ENCODE peak calls at places on chromosomes 7 and 10, in eight cellular contexts. One of them, this sample, is unnamed.

GRCh38 chr10:74208081-74208480 is 57.1 kb downstream of the ADK start:
- DNase-seq in Caco-2: no peak
- DNase-seq in heart right ventricle: no peak
- DNase-seq in testis: no peak
- DNase-seq in CD8-positive, alpha-beta T cell: no peak
- DNase-seq in mesendoderm: no peak
- DNase-seq in HCT116: no peak
- DNase-seq in AG09309: no peak
- DNase-seq in this sample: no peak

GRCh38 chr10:17835688-17836087 is 26.5 kb downstream of the MRC1 start:
- DNase-seq in mesendoderm: peak; percentile 98
- DNase-seq in CD8-positive, alpha-beta T cell: no peak
- DNase-seq in testis: no peak
- DNase-seq in Caco-2: peak; percentile 51
- DNase-seq in AG09309: peak; percentile 64
- DNase-seq in HCT116: peak; percentile 72
- DNase-seq in heart right ventricle: no peak
- DNase-seq in this sample: no peak

GRCh38 chr7:40493609-40494041 is 358.8 kb downstream of the SUGCT start:
- DNase-seq in mesendoderm: no peak
- DNase-seq in testis: no peak
- DNase-seq in AG09309: no peak
- DNase-seq in HCT116: no peak
- DNase-seq in CD8-positive, alpha-beta T cell: no peak
- DNase-seq in heart right ventricle: no peak
- DNase-seq in Caco-2: no peak
- DNase-seq in this sample: no peak

GRCh38 chr10:34721201-34721840 is 93.8 kb downstream of the PARD3 start:
- DNase-seq in AG09309: no peak
- DNase-seq in CD8-positive, alpha-beta T cell: no peak
- DNase-seq in HCT116: no peak
- DNase-seq in Caco-2: no peak
- DNase-seq in heart right ventricle: no peak
- DNase-seq in testis: no peak
- DNase-seq in mesendoderm: no peak
- DNase-seq in this sample: no peak

GRCh38 chr7:57417736-57418135 is 32.2 kb upstream of the ZNF716 start:
- DNase-seq in AG09309: no peak
- DNase-seq in HCT116: no peak
- DNase-seq in testis: no peak
- DNase-seq in CD8-positive, alpha-beta T cell: no peak
- DNase-seq in heart right ventricle: no peak
- DNase-seq in mesendoderm: no peak
- DNase-seq in Caco-2: no peak
- DNase-seq in this sample: no peak

GRCh38 chr7:90957883-90958282 is 306.4 kb upstream of the FZD1 start:
- DNase-seq in heart right ventricle: no peak
- DNase-seq in HCT116: no peak
- DNase-seq in Caco-2: no peak
- DNase-seq in testis: no peak
- DNase-seq in AG09309: peak; percentile 8
- DNase-seq in CD8-positive, alpha-beta T cell: no peak
- DNase-seq in mesendoderm: no peak
- DNase-seq in this sample: no peak

GRCh38 chr7:157537056-157537455 is 200.3 kb downstream of the DNAJB6 start:
- DNase-seq in HCT116: no peak
- DNase-seq in Caco-2: no peak
- DNase-seq in testis: no peak
- DNase-seq in heart right ventricle: no peak
- DNase-seq in AG09309: no peak
- DNase-seq in CD8-positive, alpha-beta T cell: no peak
- DNase-seq in mesendoderm: no peak
- DNase-seq in this sample: no peak

GRCh38 chr7:159061674-159062212 is 82.9 kb downstream of the VIPR2 start:
- DNase-seq in mesendoderm: peak; percentile 83
- DNase-seq in testis: no peak
- DNase-seq in HCT116: no peak
- DNase-seq in Caco-2: no peak
- DNase-seq in CD8-positive, alpha-beta T cell: no peak
- DNase-seq in AG09309: no peak
- DNase-seq in heart right ventricle: no peak
- DNase-seq in this sample: no peak

GRCh38 chr10:86258488-86258887 is 108.1 kb downstream of the GRID1 start:
- DNase-seq in testis: no peak
- DNase-seq in HCT116: no peak
- DNase-seq in mesendoderm: peak; percentile 43
- DNase-seq in Caco-2: no peak
- DNase-seq in CD8-positive, alpha-beta T cell: no peak
- DNase-seq in AG09309: no peak
- DNase-seq in heart right ventricle: no peak
- DNase-seq in this sample: no peak

GRCh38 chr10:5469353-5470061 is 29.9 kb downstream of the CALML5 start:
- DNase-seq in HCT116: no peak
- DNase-seq in AG09309: no peak
- DNase-seq in CD8-positive, alpha-beta T cell: no peak
- DNase-seq in testis: no peak
- DNase-seq in mesendoderm: no peak
- DNase-seq in heart right ventricle: no peak
- DNase-seq in Caco-2: no peak
- DNase-seq in this sample: no peak

GRCh38 chr10:132539431-132539839 is 1.8 kb downstream of the INPP5A start:
- DNase-seq in heart right ventricle: peak; percentile 39
- DNase-seq in mesendoderm: no peak
- DNase-seq in testis: no peak
- DNase-seq in AG09309: no peak
- DNase-seq in Caco-2: no peak
- DNase-seq in HCT116: no peak
- DNase-seq in CD8-positive, alpha-beta T cell: no peak
- DNase-seq in this sample: no peak

GRCh38 chr10:3424102-3424803 is 251.7 kb upstream of the PITRM1 start:
- DNase-seq in CD8-positive, alpha-beta T cell: no peak
- DNase-seq in mesendoderm: peak; percentile 77
- DNase-seq in AG09309: no peak
- DNase-seq in HCT116: peak; percentile 28
- DNase-seq in testis: no peak
- DNase-seq in Caco-2: no peak
- DNase-seq in heart right ventricle: peak; percentile 73
- DNase-seq in this sample: no peak

GRCh38 chr7:38858281-38858884 is 50.6 kb downstream of the VPS41 start:
- DNase-seq in mesendoderm: peak; percentile 39
- DNase-seq in AG09309: no peak
- DNase-seq in CD8-positive, alpha-beta T cell: no peak
- DNase-seq in HCT116: no peak
- DNase-seq in heart right ventricle: no peak
- DNase-seq in testis: no peak
- DNase-seq in Caco-2: no peak
- DNase-seq in this sample: no peak

GRCh38 chr7:38862666-38863065 is 46.3 kb downstream of the VPS41 start:
- DNase-seq in mesendoderm: no peak
- DNase-seq in heart right ventricle: no peak
- DNase-seq in AG09309: no peak
- DNase-seq in CD8-positive, alpha-beta T cell: no peak
- DNase-seq in HCT116: no peak
- DNase-seq in Caco-2: no peak
- DNase-seq in testis: no peak
- DNase-seq in this sample: no peak

DNA sequence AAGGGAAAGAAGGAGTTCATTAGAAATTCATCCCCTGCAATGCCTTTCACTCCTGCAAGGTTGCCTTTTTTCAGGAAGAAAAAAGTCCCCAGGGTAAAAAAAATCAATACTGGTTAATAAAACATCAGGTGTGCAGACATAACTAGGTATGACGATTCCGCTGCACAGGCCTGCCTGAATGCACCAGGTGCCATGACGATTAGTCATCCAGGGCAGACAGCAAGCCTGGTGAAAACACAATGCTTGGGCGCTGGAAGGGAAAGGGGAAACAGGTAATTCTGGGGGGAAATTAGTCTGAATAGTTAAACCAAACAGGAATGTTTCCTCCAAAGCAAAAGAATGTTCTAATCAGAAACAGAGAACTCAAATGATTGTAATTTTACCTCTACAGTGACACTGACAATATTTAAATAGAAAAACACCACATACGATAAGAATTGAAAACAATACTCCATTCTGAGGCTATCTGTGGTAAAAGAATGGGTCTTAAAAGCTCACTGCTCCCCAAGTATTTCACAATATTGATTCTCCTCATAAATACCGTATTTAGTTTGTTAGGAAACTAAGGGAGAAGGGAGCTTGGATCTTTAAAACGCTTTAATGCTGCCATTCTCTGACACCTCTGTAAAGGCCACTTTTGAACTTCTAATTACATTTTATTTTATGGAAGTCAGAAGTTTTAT is 45.2 kb downstream of the VPS41 start:
- DNase-seq in CD8-positive, alpha-beta T cell: no peak
- DNase-seq in Caco-2: peak; percentile 78
- DNase-seq in AG09309: no peak
- DNase-seq in mesendoderm: peak; percentile 80
- DNase-seq in heart right ventricle: no peak
- DNase-seq in testis: no peak
- DNase-seq in HCT116: peak; percentile 85
- DNase-seq in this sample: no peak
- H3K4me3 ChIP-seq in CD8-positive, alpha-beta T cell: no peak overlapping the region
- H3K4me3 ChIP-seq in Caco-2: no peak overlapping the region
- H3K4me3 ChIP-seq in AG09309: no peak overlapping the region
- H3K4me3 ChIP-seq in mesendoderm: no peak overlapping the region
- H3K4me3 ChIP-seq in heart right ventricle: no peak overlapping the region
- H3K4me3 ChIP-seq in testis: no peak overlapping the region
- H3K4me3 ChIP-seq in HCT116: no peak overlapping the region
- H3K4me3 ChIP-seq in this sample: no peak overlapping the region

GRCh38 chr10:33193057-33193866 is 141.2 kb downstream of the NRP1 start:
- DNase-seq in Caco-2: peak; percentile 85
- DNase-seq in CD8-positive, alpha-beta T cell: peak; percentile 84
- DNase-seq in testis: peak; percentile 92
- DNase-seq in heart right ventricle: peak; percentile 90
- DNase-seq in AG09309: peak; percentile 80
- DNase-seq in HCT116: peak; percentile 78
- DNase-seq in mesendoderm: peak; percentile 86
- DNase-seq in this sample: peak; percentile 75
- H3K4me3 ChIP-seq in Caco-2: no peak overlapping the region
- H3K4me3 ChIP-seq in CD8-positive, alpha-beta T cell: no peak overlapping the region
- H3K4me3 ChIP-seq in testis: no peak overlapping the region
- H3K4me3 ChIP-seq in heart right ventricle: no peak overlapping the region
- H3K4me3 ChIP-seq in AG09309: no peak overlapping the region
- H3K4me3 ChIP-seq in HCT116: no peak overlapping the region
- H3K4me3 ChIP-seq in mesendoderm: no peak overlapping the region
- H3K4me3 ChIP-seq in this sample: no peak overlapping the region

GRCh38 chr10:99527526-99528255 is 5.1 kb upstream of the NKX2-3 start:
- DNase-seq in AG09309: no peak
- DNase-seq in mesendoderm: peak; percentile 61
- DNase-seq in testis: no peak
- DNase-seq in Caco-2: no peak
- DNase-seq in HCT116: no peak
- DNase-seq in CD8-positive, alpha-beta T cell: no peak
- DNase-seq in heart right ventricle: no peak
- DNase-seq in this sample: no peak
- H3K4me3 ChIP-seq in AG09309: no peak overlapping the region
- H3K4me3 ChIP-seq in mesendoderm: no peak overlapping the region
- H3K4me3 ChIP-seq in testis: no peak overlapping the region
- H3K4me3 ChIP-seq in Caco-2: no peak overlapping the region
- H3K4me3 ChIP-seq in HCT116: no peak overlapping the region
- H3K4me3 ChIP-seq in CD8-positive, alpha-beta T cell: no peak overlapping the region
- H3K4me3 ChIP-seq in heart right ventricle: no peak overlapping the region
- H3K4me3 ChIP-seq in this sample: no peak overlapping the region

DNA sequence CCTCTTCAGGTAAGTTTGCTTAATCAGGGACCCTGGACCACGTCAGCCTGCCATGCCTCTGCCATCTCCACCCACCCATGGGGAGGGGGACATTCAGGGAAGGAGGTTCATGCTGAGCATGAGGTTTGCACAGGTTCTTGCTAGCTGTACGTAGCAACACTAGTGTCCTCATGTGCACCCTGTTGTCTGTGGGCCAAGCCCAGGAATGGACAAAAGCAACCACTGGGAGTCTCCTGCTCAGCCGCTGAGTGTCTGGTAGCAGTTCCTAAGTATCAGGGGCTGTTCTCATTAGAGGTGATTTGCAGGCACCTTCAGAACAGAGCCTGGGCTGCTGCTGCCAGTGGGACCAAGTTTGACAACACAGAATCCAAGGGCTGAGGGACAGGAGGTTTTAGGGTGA is 17.9 kb downstream of the CASP7 start:
- DNase-seq in HCT116: no peak
- DNase-seq in testis: no peak
- DNase-seq in heart right ventricle: no peak
- DNase-seq in mesendoderm: no peak
- DNase-seq in AG09309: no peak
- DNase-seq in Caco-2: no peak
- DNase-seq in CD8-positive, alpha-beta T cell: no peak
- DNase-seq in this sample: no peak
- H3K4me3 ChIP-seq in HCT116: no peak overlapping the region
- H3K4me3 ChIP-seq in testis: no peak overlapping the region
- H3K4me3 ChIP-seq in heart right ventricle: no peak overlapping the region
- H3K4me3 ChIP-seq in mesendoderm: no peak overlapping the region
- H3K4me3 ChIP-seq in AG09309: no peak overlapping the region
- H3K4me3 ChIP-seq in Caco-2: no peak overlapping the region
- H3K4me3 ChIP-seq in CD8-positive, alpha-beta T cell: no peak overlapping the region
- H3K4me3 ChIP-seq in this sample: no peak overlapping the region

GRCh38 chr7:5514440-5515035 is 90.9 kb upstream of the TNRC18 start:
- DNase-seq in HCT116: no peak
- DNase-seq in mesendoderm: no peak
- DNase-seq in Caco-2: peak; percentile 80
- DNase-seq in AG09309: no peak
- DNase-seq in CD8-positive, alpha-beta T cell: no peak
- DNase-seq in testis: no peak
- DNase-seq in heart right ventricle: no peak
- DNase-seq in this sample: no peak
- H3K4me3 ChIP-seq in HCT116: peak overlapping the region; percentile 99
- H3K4me3 ChIP-seq in mesendoderm: no peak overlapping the region
- H3K4me3 ChIP-seq in Caco-2: peak overlapping the region; percentile 78
- H3K4me3 ChIP-seq in AG09309: peak overlapping the region; percentile 95
- H3K4me3 ChIP-seq in CD8-positive, alpha-beta T cell: peak overlapping the region; percentile 99
- H3K4me3 ChIP-seq in testis: peak overlapping the region; percentile 88
- H3K4me3 ChIP-seq in heart right ventricle: peak overlapping the region; percentile 74
- H3K4me3 ChIP-seq in this sample: peak overlapping the region; percentile 89

GRCh38 chr7:27167170-27167505 is 1.8 kb upstream of the HOXA9 start:
- DNase-seq in CD8-positive, alpha-beta T cell: no peak
- DNase-seq in HCT116: no peak
- DNase-seq in testis: no peak
- DNase-seq in heart right ventricle: no peak
- DNase-seq in mesendoderm: no peak
- DNase-seq in Caco-2: no peak
- DNase-seq in AG09309: no peak
- DNase-seq in this sample: no peak
- H3K4me3 ChIP-seq in CD8-positive, alpha-beta T cell: no peak overlapping the region
- H3K4me3 ChIP-seq in HCT116: peak overlapping the region; percentile 84
- H3K4me3 ChIP-seq in testis: no peak overlapping the region
- H3K4me3 ChIP-seq in heart right ventricle: no peak overlapping the region
- H3K4me3 ChIP-seq in mesendoderm: no peak overlapping the region
- H3K4me3 ChIP-seq in Caco-2: no peak overlapping the region
- H3K4me3 ChIP-seq in AG09309: peak overlapping the region; percentile 87
- H3K4me3 ChIP-seq in this sample: no peak overlapping the region

GRCh38 chr10:97632949-97633884 is at the start of gene MORN4:
- DNase-seq in heart right ventricle: peak; percentile 96
- DNase-seq in Caco-2: peak; percentile 96
- DNase-seq in HCT116: peak; percentile 83
- DNase-seq in CD8-positive, alpha-beta T cell: peak; percentile 93
- DNase-seq in testis: peak; percentile 96
- DNase-seq in AG09309: peak; percentile 57
- DNase-seq in mesendoderm: peak; percentile 97
- DNase-seq in this sample: peak; percentile 93
- H3K4me3 ChIP-seq in heart right ventricle: peak within 1 kb of the TSS; percentile 71
- H3K4me3 ChIP-seq in Caco-2: peak within 1 kb of the TSS; percentile 70
- H3K4me3 ChIP-seq in HCT116: peak within 1 kb of the TSS; percentile 87
- H3K4me3 ChIP-seq in CD8-positive, alpha-beta T cell: peak within 1 kb of the TSS; percentile 77
- H3K4me3 ChIP-seq in testis: peak within 1 kb of the TSS; percentile 73
- H3K4me3 ChIP-seq in AG09309: peak within 1 kb of the TSS; percentile 88
- H3K4me3 ChIP-seq in mesendoderm: peak within 1 kb of the TSS; percentile 55
- H3K4me3 ChIP-seq in this sample: peak within 1 kb of the TSS; percentile 91

GRCh38 chr7:108448777-108449576 is 7.3 kb downstream of the NRCAM start:
- DNase-seq in CD8-positive, alpha-beta T cell: no peak
- DNase-seq in HCT116: no peak
- DNase-seq in AG09309: no peak
- DNase-seq in Caco-2: no peak
- DNase-seq in heart right ventricle: no peak
- DNase-seq in testis: no peak
- DNase-seq in mesendoderm: no peak
- DNase-seq in this sample: no peak
- H3K4me3 ChIP-seq in CD8-positive, alpha-beta T cell: no peak overlapping the region
- H3K4me3 ChIP-seq in HCT116: no peak overlapping the region
- H3K4me3 ChIP-seq in AG09309: no peak overlapping the region
- H3K4me3 ChIP-seq in Caco-2: no peak overlapping the region
- H3K4me3 ChIP-seq in heart right ventricle: no peak overlapping the region
- H3K4me3 ChIP-seq in testis: no peak overlapping the region
- H3K4me3 ChIP-seq in mesendoderm: no peak overlapping the region
- H3K4me3 ChIP-seq in this sample: no peak overlapping the region

This sample was measured in GM12865.